ENCODE peak calls at places on chromosomes 5 and 9, in four cellular contexts. U is AG08395, O is neural crest cell, Y is A172. E is an unnamed sample.
A peak's percentile ranks its signal among the peaks of the same experiment; 100 is the strongest.

GRCh38 chr5:99037668-99038067 is 108.9 kb upstream of the CHD1 start:
- DNase-seq in U (no peak), O (no peak), Y (peak; percentile 65), E (peak; percentile 5)

GRCh38 chr5:140109050-140109817 is 4.7 kb upstream of the PURA start:
- DNase-seq in U (peak; percentile 32), O (peak; percentile 18), Y (no peak), E (no peak)

GRCh38 chr5:157045601-157046000 is 13.3 kb downstream of the HAVCR1 start:
- DNase-seq in U (no peak), O (no peak), Y (no peak), E (no peak)

GRCh38 chr5:1005904-1006655 is 2.5 kb upstream of the NKD2 start:
- DNase-seq in U (no peak), O (no peak), Y (no peak), E (no peak)

GRCh38 chr5:139772392-139772791 is 23.2 kb upstream of the PSD2 start:
- DNase-seq in U (no peak), O (no peak), Y (no peak), E (no peak)

GRCh38 chr5:109939109-109939682 is 249.5 kb downstream of the MAN2A1 start:
- DNase-seq in U (no peak), O (no peak), Y (no peak), E (no peak)

GRCh38 chr9:111514967-111515366 is 10.0 kb upstream of the ZNF483 start:
- DNase-seq in U (no peak), O (no peak), Y (no peak), E (no peak)

GRCh38 chr9:129646654-129647053 is 4.7 kb upstream of the ASB6 start:
- DNase-seq in U (no peak), O (no peak), Y (no peak), E (no peak)

GRCh38 chr5:106397700-106398099 is 1273.0 kb downstream of the EFNA5 start:
- DNase-seq in U (peak; percentile 77), O (no peak), Y (peak; percentile 91), E (no peak)

GRCh38 chr9:95515272-95516113 is 1.3 kb downstream of the PTCH1 start:
- DNase-seq in U (no peak), O (peak; percentile 59), Y (no peak), E (no peak)

GRCh38 chr9:133443248-133443647 is 16.5 kb upstream of the CACFD1 start:
- DNase-seq in U (no peak), O (no peak), Y (no peak), E (no peak)

GRCh38 chr5:17802256-17802655 is 168.0 kb downstream of the TAF11L14 start:
- DNase-seq in U (no peak), O (peak; percentile 3), Y (no peak), E (no peak)

GRCh38 chr9:117305454-117305853 is 109.4 kb downstream of the ASTN2 start:
- DNase-seq in U (no peak), O (no peak), Y (no peak), E (no peak)

GRCh38 chr9:80041821-80042220 is 470.1 kb downstream of the TLE4 start:
- DNase-seq in U (no peak), O (no peak), Y (no peak), E (no peak)

GRCh38 chr5:131264453-131265200 is 774 bp downstream of the CDC42SE2 start:
- DNase-seq in U (no peak), O (peak; percentile 15), Y (peak; percentile 33), E (peak; percentile 29)

GRCh38 chr9:116002624-116003023 is 151.0 kb upstream of the PAPPA start:
- DNase-seq in U (peak; percentile 30), O (no peak), Y (peak; percentile 82), E (no peak)

GRCh38 chr9:111896942-111897830 is 572 bp downstream of the UGCG start:
- DNase-seq in U (peak; percentile 17), O (peak; percentile 52), Y (peak; percentile 21), E (no peak)

GRCh38 chr5:11878846-11879245 is 25.4 kb downstream of the CTNND2 start:
- DNase-seq in U (no peak), O (no peak), Y (no peak), E (no peak)

GRCh38 chr5:107155667-107156066 is 515.1 kb downstream of the EFNA5 start:
- DNase-seq in U (no peak), O (no peak), Y (no peak), E (no peak)